ENCODE peak calls at places on chromosomes 7 and 10, in eight cellular contexts. One of them, this sample, is unnamed.

GRCh38 chr7:47480576-47481538 is 101.1 kb downstream of the TNS3 start:
- DNase-seq in glomerular endothelial cell: no peak
- DNase-seq in activated naive CD4-positive, alpha-beta T cell: no peak
- DNase-seq in stimulated activated CD8-positive, alpha-beta memory T cell treated with anti-CD3 and anti-CD28 coated beads, Interleukin-4, amount 100 ng/mL, for 48 hours: no peak
- DNase-seq in NCI-H1930: no peak
- DNase-seq in cardiac muscle cell: no peak
- DNase-seq in stimulated activated CD4-positive, alpha-beta T cell treated with anti-CD3 and anti-CD28 coated beads, TNF-alpha, amount 100 ng/mL, for 4 hours: no peak
- DNase-seq in AG10803: no peak
- DNase-seq in this sample: no peak

GRCh38 chr7:129169171-129169643 is 19.2 kb upstream of the SMO start:
- DNase-seq in NCI-H1930: no peak
- DNase-seq in glomerular endothelial cell: no peak
- DNase-seq in AG10803: no peak
- DNase-seq in stimulated activated CD4-positive, alpha-beta T cell treated with anti-CD3 and anti-CD28 coated beads, TNF-alpha, amount 100 ng/mL, for 4 hours: no peak
- DNase-seq in stimulated activated CD8-positive, alpha-beta memory T cell treated with anti-CD3 and anti-CD28 coated beads, Interleukin-4, amount 100 ng/mL, for 48 hours: peak
- DNase-seq in activated naive CD4-positive, alpha-beta T cell: no peak
- DNase-seq in cardiac muscle cell: peak
- DNase-seq in this sample: no peak

GRCh38 chr7:87513735-87514319 is 38.3 kb upstream of the ABCB4 start:
- DNase-seq in cardiac muscle cell: no peak
- DNase-seq in glomerular endothelial cell: no peak
- DNase-seq in NCI-H1930: no peak
- DNase-seq in activated naive CD4-positive, alpha-beta T cell: no peak
- DNase-seq in stimulated activated CD8-positive, alpha-beta memory T cell treated with anti-CD3 and anti-CD28 coated beads, Interleukin-4, amount 100 ng/mL, for 48 hours: no peak
- DNase-seq in AG10803: no peak
- DNase-seq in stimulated activated CD4-positive, alpha-beta T cell treated with anti-CD3 and anti-CD28 coated beads, TNF-alpha, amount 100 ng/mL, for 4 hours: no peak
- DNase-seq in this sample: no peak

GRCh38 chr10:78742730-78743615 is 325.8 kb upstream of the ZMIZ1 start:
- DNase-seq in glomerular endothelial cell: no peak
- DNase-seq in cardiac muscle cell: no peak
- DNase-seq in activated naive CD4-positive, alpha-beta T cell: no peak
- DNase-seq in AG10803: peak
- DNase-seq in stimulated activated CD4-positive, alpha-beta T cell treated with anti-CD3 and anti-CD28 coated beads, TNF-alpha, amount 100 ng/mL, for 4 hours: no peak
- DNase-seq in stimulated activated CD8-positive, alpha-beta memory T cell treated with anti-CD3 and anti-CD28 coated beads, Interleukin-4, amount 100 ng/mL, for 48 hours: no peak
- DNase-seq in NCI-H1930: no peak
- DNase-seq in this sample: no peak

GRCh38 chr10:17375936-17376584 is 78.3 kb downstream of the ST8SIA6 start:
- DNase-seq in stimulated activated CD8-positive, alpha-beta memory T cell treated with anti-CD3 and anti-CD28 coated beads, Interleukin-4, amount 100 ng/mL, for 48 hours: peak
- DNase-seq in activated naive CD4-positive, alpha-beta T cell: no peak
- DNase-seq in glomerular endothelial cell: no peak
- DNase-seq in stimulated activated CD4-positive, alpha-beta T cell treated with anti-CD3 and anti-CD28 coated beads, TNF-alpha, amount 100 ng/mL, for 4 hours: no peak
- DNase-seq in AG10803: no peak
- DNase-seq in cardiac muscle cell: peak
- DNase-seq in NCI-H1930: no peak
- DNase-seq in this sample: peak

GRCh38 chr7:136870799-136871487 is 2.5 kb downstream of the CHRM2 start:
- DNase-seq in AG10803: no peak
- DNase-seq in NCI-H1930: no peak
- DNase-seq in stimulated activated CD8-positive, alpha-beta memory T cell treated with anti-CD3 and anti-CD28 coated beads, Interleukin-4, amount 100 ng/mL, for 48 hours: no peak
- DNase-seq in stimulated activated CD4-positive, alpha-beta T cell treated with anti-CD3 and anti-CD28 coated beads, TNF-alpha, amount 100 ng/mL, for 4 hours: no peak
- DNase-seq in cardiac muscle cell: peak
- DNase-seq in activated naive CD4-positive, alpha-beta T cell: no peak
- DNase-seq in glomerular endothelial cell: no peak
- DNase-seq in this sample: no peak

GRCh38 chr10:88848499-88848898 is 3.1 kb downstream of the ANKRD22 start:
- DNase-seq in AG10803: peak
- DNase-seq in cardiac muscle cell: peak
- DNase-seq in NCI-H1930: no peak
- DNase-seq in stimulated activated CD8-positive, alpha-beta memory T cell treated with anti-CD3 and anti-CD28 coated beads, Interleukin-4, amount 100 ng/mL, for 48 hours: no peak
- DNase-seq in glomerular endothelial cell: peak
- DNase-seq in stimulated activated CD4-positive, alpha-beta T cell treated with anti-CD3 and anti-CD28 coated beads, TNF-alpha, amount 100 ng/mL, for 4 hours: no peak
- DNase-seq in activated naive CD4-positive, alpha-beta T cell: no peak
- DNase-seq in this sample: peak

GRCh38 chr10:95877881-95878280 is 29.9 kb upstream of the CC2D2B start:
- DNase-seq in AG10803: no peak
- DNase-seq in activated naive CD4-positive, alpha-beta T cell: no peak
- DNase-seq in NCI-H1930: no peak
- DNase-seq in glomerular endothelial cell: no peak
- DNase-seq in cardiac muscle cell: no peak
- DNase-seq in stimulated activated CD4-positive, alpha-beta T cell treated with anti-CD3 and anti-CD28 coated beads, TNF-alpha, amount 100 ng/mL, for 4 hours: no peak
- DNase-seq in stimulated activated CD8-positive, alpha-beta memory T cell treated with anti-CD3 and anti-CD28 coated beads, Interleukin-4, amount 100 ng/mL, for 48 hours: no peak
- DNase-seq in this sample: no peak

GRCh38 chr7:150801242-150801945 is 825 bp downstream of the TMEM176A start:
- DNase-seq in stimulated activated CD4-positive, alpha-beta T cell treated with anti-CD3 and anti-CD28 coated beads, TNF-alpha, amount 100 ng/mL, for 4 hours: no peak
- DNase-seq in activated naive CD4-positive, alpha-beta T cell: no peak
- DNase-seq in AG10803: no peak
- DNase-seq in cardiac muscle cell: no peak
- DNase-seq in NCI-H1930: no peak
- DNase-seq in glomerular endothelial cell: no peak
- DNase-seq in stimulated activated CD8-positive, alpha-beta memory T cell treated with anti-CD3 and anti-CD28 coated beads, Interleukin-4, amount 100 ng/mL, for 48 hours: no peak
- DNase-seq in this sample: no peak

GRCh38 chr7:12229046-12229445 is 18.0 kb downstream of the TMEM106B start:
- DNase-seq in stimulated activated CD4-positive, alpha-beta T cell treated with anti-CD3 and anti-CD28 coated beads, TNF-alpha, amount 100 ng/mL, for 4 hours: no peak
- DNase-seq in NCI-H1930: no peak
- DNase-seq in glomerular endothelial cell: no peak
- DNase-seq in activated naive CD4-positive, alpha-beta T cell: no peak
- DNase-seq in cardiac muscle cell: peak
- DNase-seq in AG10803: peak
- DNase-seq in stimulated activated CD8-positive, alpha-beta memory T cell treated with anti-CD3 and anti-CD28 coated beads, Interleukin-4, amount 100 ng/mL, for 48 hours: no peak
- DNase-seq in this sample: no peak

GRCh38 chr10:109727436-109727835 is 195.9 kb downstream of the XPNPEP1 start:
- DNase-seq in cardiac muscle cell: no peak
- DNase-seq in NCI-H1930: no peak
- DNase-seq in AG10803: no peak
- DNase-seq in glomerular endothelial cell: no peak
- DNase-seq in activated naive CD4-positive, alpha-beta T cell: no peak
- DNase-seq in stimulated activated CD4-positive, alpha-beta T cell treated with anti-CD3 and anti-CD28 coated beads, TNF-alpha, amount 100 ng/mL, for 4 hours: no peak
- DNase-seq in stimulated activated CD8-positive, alpha-beta memory T cell treated with anti-CD3 and anti-CD28 coated beads, Interleukin-4, amount 100 ng/mL, for 48 hours: no peak
- DNase-seq in this sample: no peak

GRCh38 chr10:35661236-35661635 is 19.1 kb upstream of the FZD8 start:
- DNase-seq in cardiac muscle cell: no peak
- DNase-seq in stimulated activated CD4-positive, alpha-beta T cell treated with anti-CD3 and anti-CD28 coated beads, TNF-alpha, amount 100 ng/mL, for 4 hours: no peak
- DNase-seq in stimulated activated CD8-positive, alpha-beta memory T cell treated with anti-CD3 and anti-CD28 coated beads, Interleukin-4, amount 100 ng/mL, for 48 hours: no peak
- DNase-seq in NCI-H1930: no peak
- DNase-seq in glomerular endothelial cell: no peak
- DNase-seq in activated naive CD4-positive, alpha-beta T cell: no peak
- DNase-seq in AG10803: peak
- DNase-seq in this sample: no peak

GRCh38 chr7:96636979-96637378 is 72.7 kb downstream of the SEM1 start:
- DNase-seq in stimulated activated CD4-positive, alpha-beta T cell treated with anti-CD3 and anti-CD28 coated beads, TNF-alpha, amount 100 ng/mL, for 4 hours: no peak
- DNase-seq in NCI-H1930: no peak
- DNase-seq in activated naive CD4-positive, alpha-beta T cell: no peak
- DNase-seq in glomerular endothelial cell: no peak
- DNase-seq in AG10803: peak
- DNase-seq in stimulated activated CD8-positive, alpha-beta memory T cell treated with anti-CD3 and anti-CD28 coated beads, Interleukin-4, amount 100 ng/mL, for 48 hours: no peak
- DNase-seq in cardiac muscle cell: no peak
- DNase-seq in this sample: no peak

GRCh38 chr7:155844019-155844453 is 31.8 kb upstream of the SHH start:
- DNase-seq in AG10803: no peak
- DNase-seq in glomerular endothelial cell: no peak
- DNase-seq in activated naive CD4-positive, alpha-beta T cell: no peak
- DNase-seq in cardiac muscle cell: peak
- DNase-seq in stimulated activated CD8-positive, alpha-beta memory T cell treated with anti-CD3 and anti-CD28 coated beads, Interleukin-4, amount 100 ng/mL, for 48 hours: no peak
- DNase-seq in NCI-H1930: no peak
- DNase-seq in stimulated activated CD4-positive, alpha-beta T cell treated with anti-CD3 and anti-CD28 coated beads, TNF-alpha, amount 100 ng/mL, for 4 hours: no peak
- DNase-seq in this sample: no peak

GRCh38 chr10:62584216-62584615 is 210.0 kb downstream of the ZNF365 start:
- DNase-seq in activated naive CD4-positive, alpha-beta T cell: no peak
- DNase-seq in glomerular endothelial cell: no peak
- DNase-seq in AG10803: peak
- DNase-seq in stimulated activated CD4-positive, alpha-beta T cell treated with anti-CD3 and anti-CD28 coated beads, TNF-alpha, amount 100 ng/mL, for 4 hours: no peak
- DNase-seq in stimulated activated CD8-positive, alpha-beta memory T cell treated with anti-CD3 and anti-CD28 coated beads, Interleukin-4, amount 100 ng/mL, for 48 hours: no peak
- DNase-seq in cardiac muscle cell: peak
- DNase-seq in NCI-H1930: no peak
- DNase-seq in this sample: no peak

GRCh38 chr7:18357691-18358090 is 137.9 kb upstream of the HDAC9 start:
- DNase-seq in NCI-H1930: no peak
- DNase-seq in glomerular endothelial cell: no peak
- DNase-seq in stimulated activated CD8-positive, alpha-beta memory T cell treated with anti-CD3 and anti-CD28 coated beads, Interleukin-4, amount 100 ng/mL, for 48 hours: no peak
- DNase-seq in AG10803: no peak
- DNase-seq in cardiac muscle cell: peak
- DNase-seq in activated naive CD4-positive, alpha-beta T cell: no peak
- DNase-seq in stimulated activated CD4-positive, alpha-beta T cell treated with anti-CD3 and anti-CD28 coated beads, TNF-alpha, amount 100 ng/mL, for 4 hours: no peak
- DNase-seq in this sample: no peak